ENCODE peak calls at places on chromosome 22, in six cellular contexts. One of them, this sample, is unnamed.

GRCh38 chr22:49956418-49956770 is 4.2 kb upstream of the PIM3 start:
- DNase-seq in uterus: no peak
- DNase-seq in WERI-Rb-1: no peak
- DNase-seq in fibroblast of pulmonary artery: no peak
- DNase-seq in nephron progenitor cell: no peak
- DNase-seq in colonic mucosa: no peak
- DNase-seq in this sample: no peak

GRCh38 chr22:27679722-27680488 is 121.7 kb downstream of the MN1 start:
- DNase-seq in fibroblast of pulmonary artery: no peak
- DNase-seq in WERI-Rb-1: no peak
- DNase-seq in nephron progenitor cell: no peak
- DNase-seq in uterus: no peak
- DNase-seq in colonic mucosa: no peak
- DNase-seq in this sample: no peak

GRCh38 chr22:48188211-48188845 is 1425.9 kb downstream of the TBC1D22A start:
- DNase-seq in WERI-Rb-1: no peak
- DNase-seq in nephron progenitor cell: no peak
- DNase-seq in uterus: no peak
- DNase-seq in fibroblast of pulmonary artery: no peak
- DNase-seq in colonic mucosa: no peak
- DNase-seq in this sample: no peak

GRCh38 chr22:50186789-50187523 is 1.2 kb downstream of the TRABD start:
- DNase-seq in fibroblast of pulmonary artery: peak
- DNase-seq in uterus: no peak
- DNase-seq in colonic mucosa: peak
- DNase-seq in nephron progenitor cell: no peak
- DNase-seq in WERI-Rb-1: no peak
- DNase-seq in this sample: peak

GRCh38 chr22:26586556-26587325 is 3.2 kb downstream of the TPST2 start:
- DNase-seq in uterus: peak
- DNase-seq in WERI-Rb-1: no peak
- DNase-seq in nephron progenitor cell: no peak
- DNase-seq in fibroblast of pulmonary artery: no peak
- DNase-seq in colonic mucosa: no peak
- DNase-seq in this sample: no peak

GRCh38 chr22:29302681-29303465 is 3.6 kb upstream of the GAS2L1 start:
- DNase-seq in fibroblast of pulmonary artery: no peak
- DNase-seq in uterus: no peak
- DNase-seq in colonic mucosa: no peak
- DNase-seq in WERI-Rb-1: no peak
- DNase-seq in nephron progenitor cell: no peak
- DNase-seq in this sample: no peak

GRCh38 chr22:48874956-48875355 is 952.7 kb downstream of the BRD1 start:
- DNase-seq in uterus: no peak
- DNase-seq in WERI-Rb-1: no peak
- DNase-seq in fibroblast of pulmonary artery: no peak
- DNase-seq in colonic mucosa: no peak
- DNase-seq in nephron progenitor cell: no peak
- DNase-seq in this sample: no peak

GRCh38 chr22:31952459-31952858 is 8.1 kb downstream of the YWHAH start:
- DNase-seq in colonic mucosa: no peak
- DNase-seq in WERI-Rb-1: no peak
- DNase-seq in nephron progenitor cell: no peak
- DNase-seq in fibroblast of pulmonary artery: peak
- DNase-seq in uterus: peak
- DNase-seq in this sample: no peak

GRCh38 chr22:49689858-49690257 is 137.8 kb downstream of the BRD1 start:
- DNase-seq in nephron progenitor cell: no peak
- DNase-seq in fibroblast of pulmonary artery: no peak
- DNase-seq in colonic mucosa: no peak
- DNase-seq in WERI-Rb-1: no peak
- DNase-seq in uterus: no peak
- DNase-seq in this sample: no peak

GRCh38 chr22:41367039-41367679 is 14.6 kb upstream of the TEF start:
- DNase-seq in nephron progenitor cell: peak
- DNase-seq in fibroblast of pulmonary artery: peak
- DNase-seq in uterus: peak
- DNase-seq in WERI-Rb-1: peak
- DNase-seq in colonic mucosa: peak
- DNase-seq in this sample: peak

GRCh38 chr22:27105142-27106025 is 448.0 kb downstream of the MIAT start:
- DNase-seq in uterus: peak
- DNase-seq in nephron progenitor cell: no peak
- DNase-seq in colonic mucosa: peak
- DNase-seq in WERI-Rb-1: no peak
- DNase-seq in fibroblast of pulmonary artery: peak
- DNase-seq in this sample: no peak

GRCh38 chr22:19822301-19823117 is 32.2 kb downstream of the GNB1L start:
- DNase-seq in uterus: no peak
- DNase-seq in fibroblast of pulmonary artery: no peak
- DNase-seq in colonic mucosa: no peak
- DNase-seq in WERI-Rb-1: no peak
- DNase-seq in nephron progenitor cell: no peak
- DNase-seq in this sample: peak

GRCh38 chr22:19819911-19820879 is 34.5 kb downstream of the GNB1L start:
- DNase-seq in nephron progenitor cell: no peak
- DNase-seq in colonic mucosa: peak
- DNase-seq in uterus: no peak
- DNase-seq in fibroblast of pulmonary artery: no peak
- DNase-seq in WERI-Rb-1: no peak
- DNase-seq in this sample: no peak

GRCh38 chr22:19819209-19819910 is 35.3 kb downstream of the GNB1L start:
- DNase-seq in uterus: no peak
- DNase-seq in colonic mucosa: peak
- DNase-seq in nephron progenitor cell: no peak
- DNase-seq in WERI-Rb-1: no peak
- DNase-seq in fibroblast of pulmonary artery: no peak
- DNase-seq in this sample: no peak

GRCh38 chr22:19821523-19822300 is 33.0 kb downstream of the GNB1L start:
- DNase-seq in WERI-Rb-1: no peak
- DNase-seq in nephron progenitor cell: no peak
- DNase-seq in fibroblast of pulmonary artery: no peak
- DNase-seq in colonic mucosa: no peak
- DNase-seq in uterus: no peak
- DNase-seq in this sample: no peak

GRCh38 chr22:19820880-19821522 is 33.7 kb downstream of the GNB1L start:
- DNase-seq in uterus: no peak
- DNase-seq in WERI-Rb-1: peak
- DNase-seq in colonic mucosa: peak
- DNase-seq in nephron progenitor cell: no peak
- DNase-seq in fibroblast of pulmonary artery: no peak
- DNase-seq in this sample: no peak
- TF ChIP-seq CTCF in uterus: no peak
- TF ChIP-seq CTCF in WERI-Rb-1: peak
- TF ChIP-seq CTCF in colonic mucosa: no peak
- TF ChIP-seq CTCF in nephron progenitor cell: no peak
- TF ChIP-seq CTCF in fibroblast of pulmonary artery: no peak
- TF ChIP-seq CTCF in this sample: no peak

DNA sequence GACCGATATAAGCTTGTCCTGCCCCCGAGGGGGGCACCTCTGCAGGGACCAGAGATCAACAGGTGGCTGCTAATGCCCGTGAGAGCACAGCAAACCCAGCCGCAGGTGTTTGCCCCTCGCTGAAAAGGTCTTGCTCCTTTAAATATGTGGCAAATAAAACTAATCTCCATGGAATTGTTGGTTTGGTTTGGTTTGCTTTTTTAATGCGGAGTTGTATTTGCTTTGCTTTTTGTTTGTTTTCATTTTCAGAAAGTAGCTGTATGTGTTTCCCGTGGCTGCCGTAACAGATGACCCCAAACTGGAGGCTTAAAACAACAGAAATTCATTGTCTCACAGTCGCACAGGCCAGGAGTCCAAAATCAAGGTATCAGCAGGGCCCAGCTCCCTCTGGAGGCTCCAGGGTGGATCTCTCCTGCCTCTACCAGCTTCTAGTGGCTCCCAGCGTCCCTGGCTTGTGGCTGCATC is 93.0 kb downstream of the CELSR1 start:
- DNase-seq in fibroblast of pulmonary artery: no peak
- DNase-seq in nephron progenitor cell: no peak
- DNase-seq in colonic mucosa: peak
- DNase-seq in WERI-Rb-1: peak
- DNase-seq in uterus: no peak
- DNase-seq in this sample: no peak
- TF ChIP-seq CTCF in fibroblast of pulmonary artery: no peak
- TF ChIP-seq CTCF in nephron progenitor cell: no peak
- TF ChIP-seq CTCF in colonic mucosa: no peak
- TF ChIP-seq CTCF in WERI-Rb-1: peak
- TF ChIP-seq CTCF in uterus: no peak
- TF ChIP-seq CTCF in this sample: no peak

DNA sequence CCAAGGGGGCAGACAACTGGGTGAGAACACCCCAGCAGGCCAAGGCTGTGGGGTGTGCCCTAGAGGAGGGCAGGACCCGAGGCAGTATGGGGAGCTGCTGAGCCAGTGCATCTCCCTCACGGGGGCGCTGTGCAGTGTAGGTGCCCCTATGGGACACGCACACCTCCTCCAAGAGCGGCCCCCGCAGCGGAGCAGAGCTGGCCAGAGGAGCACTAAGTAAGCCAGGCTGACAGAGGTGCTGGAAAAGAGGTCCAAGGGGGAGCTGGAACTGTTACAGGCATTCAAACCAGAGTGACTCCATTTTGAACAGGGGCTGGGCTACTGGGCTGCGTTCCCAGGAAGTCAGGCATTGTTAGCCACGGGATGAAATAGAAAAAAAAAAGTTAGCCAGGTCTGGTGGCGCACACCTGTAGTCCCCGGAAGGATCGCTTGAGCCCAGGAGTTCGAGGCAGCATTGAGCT is 41.8 kb downstream of the TST start:
- DNase-seq in uterus: peak
- DNase-seq in fibroblast of pulmonary artery: no peak
- DNase-seq in nephron progenitor cell: peak
- DNase-seq in WERI-Rb-1: peak
- DNase-seq in colonic mucosa: peak
- DNase-seq in this sample: peak
- TF ChIP-seq CTCF in uterus: no peak
- TF ChIP-seq CTCF in fibroblast of pulmonary artery: peak
- TF ChIP-seq CTCF in nephron progenitor cell: no peak
- TF ChIP-seq CTCF in WERI-Rb-1: peak
- TF ChIP-seq CTCF in colonic mucosa: peak
- TF ChIP-seq CTCF in this sample: no peak

GRCh38 chr22:19832476-19833108 is 22.1 kb downstream of the GNB1L start:
- DNase-seq in WERI-Rb-1: no peak
- DNase-seq in nephron progenitor cell: no peak
- DNase-seq in fibroblast of pulmonary artery: no peak
- DNase-seq in uterus: no peak
- DNase-seq in colonic mucosa: peak
- DNase-seq in this sample: no peak

GRCh38 chr22:19840059-19840458 is 14.6 kb downstream of the GNB1L start:
- DNase-seq in fibroblast of pulmonary artery: no peak
- DNase-seq in uterus: no peak
- DNase-seq in colonic mucosa: no peak
- DNase-seq in WERI-Rb-1: no peak
- DNase-seq in nephron progenitor cell: no peak
- DNase-seq in this sample: no peak

GRCh38 chr22:19837915-19838314 is 16.8 kb downstream of the GNB1L start:
- DNase-seq in uterus: no peak
- DNase-seq in WERI-Rb-1: no peak
- DNase-seq in fibroblast of pulmonary artery: no peak
- DNase-seq in nephron progenitor cell: no peak
- DNase-seq in colonic mucosa: no peak
- DNase-seq in this sample: no peak

GRCh38 chr22:19831016-19831415 is 23.7 kb downstream of the GNB1L start:
- DNase-seq in WERI-Rb-1: no peak
- DNase-seq in fibroblast of pulmonary artery: no peak
- DNase-seq in colonic mucosa: peak
- DNase-seq in nephron progenitor cell: no peak
- DNase-seq in uterus: no peak
- DNase-seq in this sample: no peak

DNA sequence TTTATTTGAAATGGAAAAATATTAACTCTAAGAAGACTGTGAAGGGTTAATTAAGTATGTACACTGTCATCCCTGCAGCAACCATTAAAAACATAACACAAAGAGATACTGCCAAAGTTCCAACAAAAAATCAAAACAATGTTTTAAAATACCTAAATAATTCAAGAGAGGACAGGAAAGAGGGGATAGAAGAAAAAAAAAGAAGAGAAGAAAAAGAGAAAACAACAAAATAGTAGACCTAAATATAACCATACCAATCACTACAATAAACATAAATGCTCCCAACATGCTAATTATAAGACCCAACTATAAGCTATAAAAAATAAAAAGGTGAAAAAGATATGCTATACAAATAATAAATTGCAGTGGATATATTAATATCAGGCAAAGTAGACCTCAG is 20.1 kb downstream of the GNB1L start:
- DNase-seq in WERI-Rb-1: no peak
- DNase-seq in colonic mucosa: no peak
- DNase-seq in uterus: no peak
- DNase-seq in fibroblast of pulmonary artery: no peak
- DNase-seq in nephron progenitor cell: no peak
- DNase-seq in this sample: no peak
- TF ChIP-seq CTCF in WERI-Rb-1: no peak
- TF ChIP-seq CTCF in colonic mucosa: no peak
- TF ChIP-seq CTCF in uterus: no peak
- TF ChIP-seq CTCF in fibroblast of pulmonary artery: no peak
- TF ChIP-seq CTCF in nephron progenitor cell: no peak
- TF ChIP-seq CTCF in this sample: no peak

GRCh38 chr22:22533863-22534262 is 13.8 kb upstream of the ZNF280A start:
- DNase-seq in WERI-Rb-1: no peak
- DNase-seq in fibroblast of pulmonary artery: no peak
- DNase-seq in nephron progenitor cell: no peak
- DNase-seq in colonic mucosa: no peak
- DNase-seq in uterus: no peak
- DNase-seq in this sample: no peak
- TF ChIP-seq CTCF in WERI-Rb-1: no peak
- TF ChIP-seq CTCF in fibroblast of pulmonary artery: no peak
- TF ChIP-seq CTCF in nephron progenitor cell: no peak
- TF ChIP-seq CTCF in colonic mucosa: no peak
- TF ChIP-seq CTCF in uterus: no peak
- TF ChIP-seq CTCF in this sample: no peak

GRCh38 chr22:42462016-42462415 is 29.8 kb upstream of the NFAM1 start:
- DNase-seq in nephron progenitor cell: no peak
- DNase-seq in uterus: no peak
- DNase-seq in WERI-Rb-1: no peak
- DNase-seq in fibroblast of pulmonary artery: no peak
- DNase-seq in colonic mucosa: no peak
- DNase-seq in this sample: no peak
- TF ChIP-seq CTCF in nephron progenitor cell: no peak
- TF ChIP-seq CTCF in uterus: no peak
- TF ChIP-seq CTCF in WERI-Rb-1: no peak
- TF ChIP-seq CTCF in fibroblast of pulmonary artery: no peak
- TF ChIP-seq CTCF in colonic mucosa: no peak
- TF ChIP-seq CTCF in this sample: no peak

GRCh38 chr22:22400099-22400498 is 108.4 kb downstream of the ZNF280B start:
- DNase-seq in nephron progenitor cell: no peak
- DNase-seq in colonic mucosa: no peak
- DNase-seq in fibroblast of pulmonary artery: no peak
- DNase-seq in uterus: no peak
- DNase-seq in WERI-Rb-1: no peak
- DNase-seq in this sample: no peak
- TF ChIP-seq CTCF in nephron progenitor cell: no peak
- TF ChIP-seq CTCF in colonic mucosa: no peak
- TF ChIP-seq CTCF in fibroblast of pulmonary artery: no peak
- TF ChIP-seq CTCF in uterus: no peak
- TF ChIP-seq CTCF in WERI-Rb-1: peak
- TF ChIP-seq CTCF in this sample: peak

GRCh38 chr22:37818397-37819099 is 4.6 kb upstream of the GALR3 start:
- DNase-seq in WERI-Rb-1: peak
- DNase-seq in uterus: peak
- DNase-seq in fibroblast of pulmonary artery: peak
- DNase-seq in colonic mucosa: peak
- DNase-seq in nephron progenitor cell: peak
- DNase-seq in this sample: peak
- TF ChIP-seq CTCF in WERI-Rb-1: peak
- TF ChIP-seq CTCF in uterus: no peak
- TF ChIP-seq CTCF in fibroblast of pulmonary artery: peak
- TF ChIP-seq CTCF in colonic mucosa: peak
- TF ChIP-seq CTCF in nephron progenitor cell: peak
- TF ChIP-seq CTCF in this sample: peak